ENCODE peak calls at places on chromosomes 7 and 10, in seven cellular contexts. N is RWPE2, O is omental fat pad, F is PC-3, L is chondrocyte, V is AG04449, J is GM13976. A is an unnamed sample.

GRCh38 chr7:1301054-1301811 is 68.6 kb downstream of the UNCX start:
- DNase-seq in O (no peak), V (no peak), L (no peak), J (peak), N (no peak), F (no peak), A (no peak)

GRCh38 chr10:11697718-11698527 is 44.3 kb upstream of the ECHDC3 start:
- DNase-seq in F (peak), O (no peak), J (no peak), V (no peak), N (no peak), L (no peak), A (no peak)

GRCh38 chr7:31648288-31648687 is 38.7 kb upstream of the PPP1R17 start:
- DNase-seq in J (no peak), O (no peak), N (no peak), V (no peak), L (no peak), F (peak), A (no peak)

GRCh38 chr7:142477079-142477651 is 219.3 kb upstream of the PRSS58 start:
- DNase-seq in L (no peak), O (no peak), N (no peak), J (no peak), F (no peak), V (no peak), A (no peak)

GRCh38 chr7:121530251-121531174 is 134.4 kb upstream of the FAM3C start:
- DNase-seq in N (peak), O (no peak), F (peak), J (peak), V (peak), L (no peak), A (peak)

GRCh38 chr7:47266131-47266706 is 315.7 kb downstream of the TNS3 start:
- DNase-seq in L (no peak), N (no peak), F (peak), J (peak), O (no peak), V (no peak), A (peak)

GRCh38 chr7:129780257-129781127 is 169.0 kb downstream of the NRF1 start:
- DNase-seq in N (peak), L (no peak), F (peak), J (no peak), V (no peak), O (peak), A (peak)

GRCh38 chr7:47336178-47337020 is 245.5 kb downstream of the TNS3 start:
- DNase-seq in L (no peak), O (no peak), F (no peak), V (no peak), N (peak), J (no peak), A (no peak)

GRCh38 chr10:132443605-132443997 is 46.6 kb downstream of the PWWP2B start:
- DNase-seq in N (no peak), O (no peak), J (peak), L (no peak), V (no peak), F (peak), A (peak)

GRCh38 chr10:88243847-88244730 is 339.0 kb downstream of the RNLS start:
- DNase-seq in L (no peak), J (no peak), V (no peak), F (no peak), O (no peak), N (no peak), A (no peak)

GRCh38 chr7:157690058-157690832 is 353.4 kb downstream of the DNAJB6 start:
- DNase-seq in V (no peak), O (no peak), F (no peak), L (peak), J (no peak), N (no peak), A (no peak)

GRCh38 chr10:132746801-132747625 is 38.9 kb downstream of the NKX6-2 start:
- DNase-seq in V (no peak), F (no peak), N (no peak), J (no peak), L (no peak), O (no peak), A (no peak)

GRCh38 chr7:158834799-158835784 is 5.8 kb upstream of the ESYT2 start:
- DNase-seq in L (no peak), V (no peak), F (no peak), O (no peak), J (no peak), N (no peak), A (no peak)

GRCh38 chr10:49649936-49650723 is 29.3 kb upstream of the C10orf53 start:
- DNase-seq in L (no peak), V (no peak), O (no peak), J (no peak), F (no peak), N (no peak), A (no peak)

GRCh38 chr10:4345842-4346241 is 480.2 kb upstream of the AKR1E2 start:
- DNase-seq in N (no peak), L (no peak), V (no peak), O (no peak), F (no peak), J (no peak), A (no peak)

GRCh38 chr10:4343091-4343490 is 482.9 kb upstream of the AKR1E2 start:
- DNase-seq in J (no peak), F (no peak), L (no peak), V (no peak), O (no peak), N (no peak), A (no peak)

GRCh38 chr10:4343798-4344370 is 482.1 kb upstream of the AKR1E2 start:
- DNase-seq in N (no peak), V (no peak), F (no peak), J (no peak), L (no peak), O (no peak), A (no peak)

GRCh38 chr10:4346257-4346656 is 479.8 kb upstream of the AKR1E2 start:
- DNase-seq in L (no peak), V (no peak), O (no peak), F (no peak), J (no peak), N (no peak), A (no peak)

DNA sequence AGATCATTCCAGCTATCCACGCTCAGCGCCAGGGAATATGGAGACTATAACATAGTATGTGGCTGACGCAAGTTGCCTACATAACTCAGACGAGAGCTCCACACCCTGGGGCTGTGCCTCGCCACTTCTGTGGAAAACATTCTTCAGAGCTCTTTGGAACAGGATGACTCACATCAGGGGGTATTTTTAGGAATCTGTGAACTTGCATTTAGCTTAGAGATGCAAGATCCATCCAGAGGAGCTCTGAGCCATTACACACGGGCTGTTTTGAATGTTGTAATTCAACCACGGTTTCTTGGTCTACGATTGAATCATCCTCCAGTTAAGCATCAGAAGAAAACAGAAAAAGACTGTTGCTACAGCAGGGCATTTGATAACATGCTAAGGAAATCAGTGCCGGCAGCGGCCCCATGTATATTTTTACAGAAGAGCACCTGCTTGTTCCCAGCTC is 481.4 kb upstream of the AKR1E2 start:
- DNase-seq in J (no peak), N (peak), L (no peak), F (peak), V (peak), O (peak), A (no peak)
- TF ChIP-seq CTCF in J (no peak), N (peak), L (peak), F (no peak), V (no peak), O (no peak), A (no peak)

DNA sequence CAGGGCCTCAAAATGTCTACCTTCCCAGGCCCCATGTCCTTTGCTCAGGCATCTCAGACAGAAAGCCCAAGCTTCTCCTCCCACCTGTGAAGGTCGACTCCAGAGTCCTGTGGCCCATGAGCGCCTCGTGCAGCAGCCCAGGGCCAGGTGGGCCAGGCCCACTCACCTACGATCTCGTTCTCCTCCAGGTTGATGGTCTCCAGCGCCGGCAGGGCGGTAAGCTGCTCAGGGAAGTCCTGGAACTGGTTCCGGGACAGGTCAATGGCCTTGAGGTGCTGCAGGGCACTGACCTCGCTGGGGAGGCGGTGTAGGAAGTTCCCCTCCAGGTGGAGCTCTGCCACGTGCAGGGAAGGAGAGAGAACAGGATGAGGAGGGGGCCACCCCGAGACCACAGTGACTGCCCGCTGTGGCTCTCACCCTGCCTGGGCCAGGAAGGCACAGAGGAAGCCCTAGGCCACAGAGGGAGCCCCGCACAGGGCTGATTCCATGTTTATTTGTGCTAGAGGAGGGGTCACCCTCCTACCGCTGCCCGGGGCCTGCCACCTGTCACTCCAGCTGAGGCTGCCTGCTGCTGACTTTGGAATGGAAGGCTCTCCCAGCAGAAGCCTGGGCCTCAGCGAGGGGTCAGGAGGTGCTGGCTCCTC is 40.0 kb upstream of the NPFFR1 start:
- DNase-seq in L (peak), J (no peak), N (no peak), V (no peak), O (no peak), F (no peak), A (no peak)
- TF ChIP-seq CTCF in L (no peak), J (no peak), N (no peak), V (no peak), O (no peak), F (peak), A (no peak)

DNA sequence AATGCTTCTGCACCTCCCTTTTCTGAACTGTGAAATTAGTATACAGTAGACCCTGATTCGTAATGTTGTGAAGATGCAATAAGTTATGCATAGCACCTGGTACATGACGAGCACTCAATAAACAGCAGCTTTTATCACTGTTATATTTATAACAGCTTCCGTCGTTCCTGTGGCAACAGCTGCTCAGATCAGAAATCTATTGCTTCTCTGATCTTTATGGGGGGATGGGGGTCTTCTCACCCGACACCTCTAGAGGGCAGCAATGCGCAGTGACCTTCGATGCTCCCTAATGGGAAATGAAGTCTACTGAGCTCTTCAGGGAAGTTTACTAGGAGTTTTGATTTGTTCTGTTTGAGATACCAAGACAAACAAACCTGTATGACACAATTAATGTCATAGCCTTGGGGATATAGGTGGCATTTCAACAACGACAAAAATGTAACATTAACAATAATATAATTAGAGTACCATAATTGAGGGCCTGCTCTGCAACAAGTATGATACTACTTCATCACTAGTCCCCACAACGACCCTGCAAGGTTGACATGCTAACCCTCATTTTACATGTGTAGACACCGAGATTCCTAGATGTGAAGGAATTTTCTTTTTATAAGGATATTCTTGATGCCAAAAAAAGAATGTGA is 289.6 kb downstream of the SFMBT2 start:
- DNase-seq in N (no peak), J (peak), F (peak), O (no peak), L (no peak), V (no peak), A (peak)
- TF ChIP-seq CTCF in N (peak), J (peak), F (peak), O (no peak), L (peak), V (peak), A (peak)

GRCh38 chr10:93991596-93992284 is 2.0 kb upstream of the PLCE1 start:
- DNase-seq in J (no peak), N (no peak), F (peak), L (peak), V (no peak), O (no peak), A (no peak)

GRCh38 chr10:93991101-93991500 is 2.6 kb upstream of the PLCE1 start:
- DNase-seq in O (no peak), F (no peak), L (no peak), J (no peak), V (no peak), N (no peak), A (no peak)

GRCh38 chr10:93993782-93994668 is at the start of gene PLCE1:
- DNase-seq in O (no peak), N (no peak), V (no peak), J (peak), L (peak), F (peak), A (peak)

GRCh38 chr10:93993414-93993781 is 333 bp upstream of the PLCE1 start:
- DNase-seq in V (no peak), O (no peak), L (no peak), N (no peak), F (no peak), J (no peak), A (no peak)

DNA sequence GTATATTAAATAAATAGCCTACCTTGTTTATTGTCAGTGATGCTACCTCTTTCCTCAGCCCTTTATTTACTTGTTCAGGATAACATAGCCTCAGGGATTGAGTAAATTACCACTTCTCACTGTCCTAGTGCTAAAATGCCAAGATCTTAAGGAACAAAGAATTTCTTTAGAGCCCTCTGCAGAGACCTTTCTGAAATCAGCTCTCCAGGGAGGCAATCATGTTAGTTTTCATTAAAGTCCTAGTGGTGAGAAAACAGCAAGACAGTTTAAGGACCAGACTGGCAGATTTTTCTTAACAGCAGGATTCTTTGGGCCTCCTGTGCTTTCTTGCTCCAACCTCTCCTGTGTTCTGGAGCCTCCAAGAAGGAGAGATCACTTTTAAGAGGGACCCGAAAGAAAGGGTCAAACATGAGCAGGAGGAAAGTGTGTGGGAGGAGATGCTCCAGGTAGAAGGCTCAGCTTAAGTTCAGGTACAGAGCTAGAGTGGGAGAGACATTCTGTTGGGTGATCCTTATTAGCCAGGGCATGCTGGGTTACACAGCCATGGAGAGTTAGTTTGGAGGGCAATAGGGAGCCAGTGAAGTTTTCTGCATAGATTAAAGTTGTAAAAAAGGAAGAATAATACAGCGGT is 1.2 kb upstream of the PLCE1 start:
- DNase-seq in J (no peak), F (peak), V (no peak), L (no peak), N (no peak), O (no peak), A (no peak)
- TF ChIP-seq CTCF in J (no peak), F (peak), V (peak), L (peak), N (peak), O (no peak), A (no peak)

A was measured in GM10248.